ENCODE peak calls at places on chromosomes 2 and 18, in five cellular contexts. X is NCI-H1105, R is left colon, W is HCT116, L is nucleus accumbens. O is an unnamed sample.

GRCh38 chr2:112793449-112793978 is 9.2 kb upstream of the IL1A start:
- DNase-seq in R (no peak), X (no peak), W (no peak), L (no peak), O (no peak)

GRCh38 chr2:10800163-10800562 is 12.4 kb downstream of the PDIA6 start:
- DNase-seq in R (no peak), L (no peak), X (no peak), W (no peak), O (no peak)

GRCh38 chr2:26412091-26412673 is 10.5 kb downstream of the DRC1 start:
- DNase-seq in L (no peak), R (no peak), X (no peak), W (no peak), O (no peak)

GRCh38 chr2:67498931-67499330 is 101.8 kb downstream of the ETAA1 start:
- DNase-seq in W (no peak), L (no peak), X (no peak), R (no peak), O (no peak)

GRCh38 chr2:179096090-179096489 is 46.2 kb upstream of the CCDC141 start:
- DNase-seq in L (no peak), R (no peak), W (no peak), X (no peak), O (no peak)

GRCh38 chr2:197134206-197134605 is 176.4 kb downstream of the ANKRD44 start:
- DNase-seq in X (no peak), W (no peak), L (no peak), R (no peak), O (no peak)

GRCh38 chr2:239958366-239958765 is 66.8 kb downstream of the NDUFA10 start:
- DNase-seq in W (no peak), X (no peak), R (no peak), L (no peak), O (no peak)

GRCh38 chr18:45688834-45689233 is 35.1 kb upstream of the SLC14A1 start:
- DNase-seq in R (no peak), W (no peak), L (peak; percentile 24), X (no peak), O (no peak)

GRCh38 chr18:3283253-3283863 is 21.4 kb downstream of the MYL12B start:
- DNase-seq in W (no peak), X (no peak), R (no peak), L (no peak), O (no peak)

GRCh38 chr18:77119851-77120491 is 12.6 kb downstream of the MBP start:
- DNase-seq in R (no peak), X (no peak), W (no peak), L (no peak), O (no peak)

GRCh38 chr2:149041482-149041881 is 3.0 kb downstream of the LYPD6B start:
- DNase-seq in X (no peak), W (no peak), L (no peak), R (no peak), O (no peak)

GRCh38 chr2:7007846-7008741 is 90.9 kb downstream of the RNF144A start:
- DNase-seq in L (peak; percentile 86), X (no peak), W (no peak), R (peak; percentile 78), O (no peak)

GRCh38 chr2:138601438-138602165 is 100.0 kb downstream of the SPOPL start:
- DNase-seq in R (no peak), X (no peak), W (no peak), L (no peak), O (no peak)

GRCh38 chr2:39778233-39778632 is 825 bp downstream of the THUMPD2 start:
- DNase-seq in X (no peak), W (no peak), R (no peak), L (no peak), O (no peak)

GRCh38 chr2:230687498-230687897 is 25.1 kb upstream of the CAB39 start:
- DNase-seq in X (no peak), R (no peak), L (no peak), W (peak; percentile 64), O (no peak)

GRCh38 chr2:222318712-222319575 is 20.1 kb upstream of the PAX3 start:
- DNase-seq in X (peak; percentile 46), R (no peak), W (no peak), L (peak; percentile 18), O (no peak)

GRCh38 chr2:176455865-176456291 is 186.6 kb downstream of the MTX2 start:
- DNase-seq in R (peak; percentile 49), W (no peak), L (no peak), X (no peak), O (no peak)

GRCh38 chr2:42442774-42443173 is 51.0 kb downstream of the KCNG3 start:
- DNase-seq in R (no peak), L (no peak), X (no peak), W (no peak), O (no peak)

GRCh38 chr2:239821694-239822075 is 203.5 kb downstream of the NDUFA10 start:
- DNase-seq in X (no peak), L (no peak), W (no peak), R (no peak), O (no peak)

GRCh38 chr2:148553332-148553887 is 91.1 kb upstream of the EPC2 start:
- DNase-seq in L (no peak), R (no peak), W (no peak), X (no peak), O (no peak)

GRCh38 chr2:164560181-164560792 is 61.0 kb downstream of the GRB14 start:
- DNase-seq in X (peak; percentile 14), L (no peak), W (peak; percentile 4), R (no peak), O (no peak)

GRCh38 chr2:48954311-48954710 is 198.8 kb upstream of the LHCGR start:
- DNase-seq in W (no peak), L (no peak), R (no peak), X (no peak), O (no peak)

GRCh38 chr18:51009071-51009470 is 20.9 kb upstream of the SMAD4 start:
- DNase-seq in L (no peak), W (no peak), R (no peak), X (no peak), O (no peak)